ENCODE peak calls at places on chromosomes 3 and 15, in four cellular contexts. L is HEK293T, K is skeletal muscle cell, N is GM03348. O is an unnamed sample.

GRCh38 chr3:32613183-32613582 is 42.5 kb upstream of the DYNC1LI1 start:
- DNase-seq in K (peak), L (no peak), N (no peak), O (no peak)

GRCh38 chr15:66860844-66861243 is 158.8 kb downstream of the SMAD6 start:
- DNase-seq in N (no peak), K (no peak), L (no peak), O (peak)

GRCh38 chr3:184741259-184741556 is 29.3 kb upstream of the MAGEF1 start:
- DNase-seq in K (no peak), L (no peak), N (no peak), O (no peak)

GRCh38 chr3:59818033-59818936 is 768.5 kb upstream of the CFAP20DC start:
- DNase-seq in K (peak), N (peak), L (no peak), O (peak)

GRCh38 chr3:61948699-61949305 is 387.4 kb downstream of the PTPRG start:
- DNase-seq in L (no peak), K (no peak), N (no peak), O (no peak)

GRCh38 chr3:143970773-143971366 is 753 bp upstream of the DIPK2A start:
- DNase-seq in L (peak), K (no peak), N (peak), O (no peak)

GRCh38 chr3:129461022-129461421 is 21.0 kb downstream of the IFT122 start:
- DNase-seq in L (no peak), K (no peak), N (peak), O (peak)

GRCh38 chr3:180409883-180410282 is 192.1 kb upstream of the TTC14 start:
- DNase-seq in K (no peak), L (no peak), N (no peak), O (no peak)

GRCh38 chr3:143654906-143655305 is 193.4 kb downstream of the SLC9A9 start:
- DNase-seq in K (peak), L (no peak), N (peak), O (peak)

GRCh38 chr15:84634228-84634837 is 19.8 kb downstream of the WDR73 start:
- DNase-seq in K (no peak), N (no peak), L (no peak), O (no peak)

GRCh38 chr3:124584552-124585391 is 145.5 kb upstream of the UMPS start:
- DNase-seq in L (peak), K (no peak), N (peak), O (no peak)

GRCh38 chr3:40437893-40438292 is 19.2 kb upstream of the RPL14 start:
- DNase-seq in K (no peak), N (no peak), L (no peak), O (no peak)

GRCh38 chr15:63042879-63043340 is 363 bp downstream of the TPM1 start:
- DNase-seq in L (no peak), N (peak), K (no peak), O (no peak)

GRCh38 chr15:60423540-60423939 is 25.8 kb upstream of the ANXA2 start:
- DNase-seq in N (peak), K (peak), L (no peak), O (peak)

GRCh38 chr3:183839751-183840150 is 14.4 kb upstream of the MAP6D1 start:
- DNase-seq in K (no peak), L (no peak), N (no peak), O (no peak)

GRCh38 chr15:96327155-96327741 is 3.3 kb upstream of the NR2F2 start:
- DNase-seq in K (peak), L (no peak), N (peak), O (peak)

GRCh38 chr3:147152476-147152875 is 253.9 kb downstream of the ZIC4 start:
- DNase-seq in K (no peak), L (no peak), N (no peak), O (no peak)

GRCh38 chr3:57937092-57937491 is 71.1 kb upstream of the FLNB start:
- DNase-seq in L (no peak), K (no peak), N (no peak), O (no peak)

GRCh38 chr3:172372895-172373294 is 75.4 kb downstream of the GHSR start:
- DNase-seq in N (no peak), L (no peak), K (no peak), O (no peak)

GRCh38 chr3:172751188-172751571 is 654 bp downstream of the ECT2 start:
- DNase-seq in N (peak), K (no peak), L (peak), O (peak)

GRCh38 chr3:20798666-20799065 is 612.7 kb upstream of the SGO1 start:
- DNase-seq in N (no peak), L (no peak), K (no peak), O (no peak)

GRCh38 chr3:126472277-126473006 is 3.2 kb downstream of the ZXDC start:
- DNase-seq in K (peak), N (peak), L (peak), O (peak)

GRCh38 chr3:171142985-171143384 is 116.5 kb upstream of the SLC2A2 start:
- DNase-seq in N (peak), K (no peak), L (no peak), O (peak)

GRCh38 chr3:189771842-189772494 is 140.8 kb downstream of the TP63 start:
- DNase-seq in N (no peak), L (no peak), K (no peak), O (no peak)

GRCh38 chr15:52013151-52013791 is 5.7 kb upstream of the MAPK6 start:
- DNase-seq in L (no peak), N (peak), K (peak), O (peak)

GRCh38 chr15:49675051-49675450 is 54.2 kb downstream of the DTWD1 start:
- DNase-seq in K (peak), N (peak), L (no peak), O (peak)

GRCh38 chr3:72836923-72837322 is 11.3 kb downstream of the SHQ1 start:
- DNase-seq in L (no peak), K (no peak), N (no peak), O (peak)

GRCh38 chr15:41917767-41918430 is 24.0 kb upstream of the SPTBN5 start:
- DNase-seq in K (no peak), L (no peak), N (peak), O (peak)

GRCh38 chr3:196537319-196537984 is 22.3 kb upstream of the SMCO1 start:
- DNase-seq in K (no peak), N (peak), L (peak), O (no peak)

GRCh38 chr3:12230406-12230805 is 58.5 kb upstream of the PPARG start:
- DNase-seq in K (no peak), N (no peak), L (no peak), O (no peak)

GRCh38 chr15:100199711-100200286 is 142.0 kb downstream of the ADAMTS17 start:
- DNase-seq in K (no peak), L (no peak), N (no peak), O (no peak)

GRCh38 chr3:26498192-26498591 is 124.4 kb upstream of the LRRC3B start:
- DNase-seq in K (no peak), N (no peak), L (no peak), O (no peak)

GRCh38 chr3:15051531-15051930 is 13.6 kb downstream of the MRPS25 start:
- DNase-seq in N (peak), L (peak), K (no peak), O (peak)

GRCh38 chr15:45177285-45177684 is 10.5 kb downstream of the SHF start:
- DNase-seq in N (no peak), K (no peak), L (no peak), O (no peak)

GRCh38 chr15:69296606-69297005 is 2.1 kb upstream of the PAQR5 start:
- DNase-seq in K (no peak), N (no peak), L (no peak), O (no peak)

GRCh38 chr3:143445118-143445517 is 325.5 kb downstream of the CHST2 start:
- DNase-seq in L (no peak), N (no peak), K (peak), O (peak)

GRCh38 chr15:85297537-85297936 is 82.9 kb upstream of the AKAP13 start:
- DNase-seq in K (no peak), N (no peak), L (no peak), O (no peak)

GRCh38 chr3:193010191-193010590 is 92.5 kb upstream of the MB21D2 start:
- DNase-seq in L (no peak), N (no peak), K (no peak), O (peak)

GRCh38 chr3:158809642-158810041 is 7.8 kb downstream of the MFSD1 start:
- DNase-seq in L (no peak), N (no peak), K (no peak), O (no peak)

O was measured in AG10803.